ENCODE peak calls at places on chromosomes 16 and 17, in four cellular contexts. D, X, H and E are unnamed samples.

GRCh38 chr16:59783191-59783590 is 1049.1 kb upstream of the GOT2 start:
- DNase-seq in X (no peak), D (no peak), H (no peak), E (no peak)

GRCh38 chr16:65660390-65660789 is 538.5 kb upstream of the CDH11 start:
- DNase-seq in D (no peak), H (no peak), X (no peak), E (no peak)

GRCh38 chr16:2585651-2586081 is 47.8 kb downstream of the PDPK1 start:
- DNase-seq in D (no peak), H (no peak), X (no peak), E (no peak)

GRCh38 chr17:32636593-32637218 is 149.9 kb downstream of the CDK5R1 start:
- DNase-seq in D (no peak), H (no peak), X (no peak), E (no peak)

GRCh38 chr16:19014456-19014855 is 30.7 kb downstream of the TMC7 start:
- DNase-seq in H (no peak), X (peak), D (no peak), E (no peak)

GRCh38 chr16:89506113-89506504 is 2.1 kb upstream of the SPG7 start:
- DNase-seq in X (no peak), D (no peak), H (no peak), E (no peak)

GRCh38 chr17:40283662-40284061 is 4.0 kb upstream of the CDC6 start:
- DNase-seq in X (no peak), D (no peak), H (no peak), E (no peak)

GRCh38 chr16:86924537-86924936 is 346.2 kb downstream of the FOXL1 start:
- DNase-seq in D (no peak), H (no peak), X (no peak), E (no peak)

GRCh38 chr17:47982645-47983440 is 11.9 kb downstream of the CDK5RAP3 start:
- DNase-seq in D (no peak), X (no peak), H (no peak), E (no peak)

GRCh38 chr17:71024172-71024571 is 854.8 kb downstream of the KCNJ2 start:
- DNase-seq in X (no peak), D (no peak), H (no peak), E (peak)

GRCh38 chr17:79706931-79707382 is 23.8 kb upstream of the ENPP7 start:
- DNase-seq in X (no peak), H (no peak), D (no peak), E (no peak)

GRCh38 chr16:70695351-70696070 is 9.7 kb upstream of the MTSS2 start:
- DNase-seq in H (no peak), D (peak), X (peak), E (no peak)

GRCh38 chr16:24568392-24568791 is 29.0 kb downstream of the RBBP6 start:
- DNase-seq in D (no peak), H (no peak), X (no peak), E (no peak)

GRCh38 chr17:4033751-4034251 is 69.6 kb upstream of the ATP2A3 start:
- DNase-seq in X (peak), D (no peak), H (no peak), E (no peak)

GRCh38 chr16:48574148-48574547 is 35.8 kb downstream of the N4BP1 start:
- DNase-seq in D (no peak), H (no peak), X (no peak), E (no peak)

GRCh38 chr17:46819906-46820351 is 1.4 kb upstream of the WNT3 start:
- DNase-seq in X (no peak), H (no peak), D (no peak), E (no peak)

GRCh38 chr17:69575346-69575761 is 160.9 kb downstream of the MAP2K6 start:
- DNase-seq in H (no peak), X (no peak), D (no peak), E (no peak)

GRCh38 chr17:77214743-77215142 is 74.0 kb downstream of the SEC14L1 start:
- DNase-seq in H (no peak), X (peak), D (peak), E (peak)

GRCh38 chr17:38970804-38971203 is 3.6 kb upstream of the FBXO47 start:
- DNase-seq in H (no peak), X (no peak), D (no peak), E (no peak)

GRCh38 chr16:49405123-49405522 is 31.5 kb downstream of the C16orf78 start:
- DNase-seq in X (no peak), D (no peak), H (no peak), E (no peak)

GRCh38 chr17:68035131-68035522 is 408 bp upstream of the KPNA2 start:
- DNase-seq in D (no peak), H (no peak), X (no peak), E (peak)

GRCh38 chr17:67992541-67993152 is 3.6 kb downstream of the C17orf58 start:
- DNase-seq in H (no peak), X (no peak), D (no peak), E (no peak)

GRCh38 chr17:45043268-45043681 is 8.2 kb downstream of the DCAKD start:
- DNase-seq in X (no peak), H (no peak), D (no peak), E (no peak)

GRCh38 chr16:67150058-67150832 is 553 bp downstream of the B3GNT9 start:
- DNase-seq in D (peak), X (no peak), H (no peak), E (no peak)

GRCh38 chr17:38434178-38434665 is 6.0 kb downstream of the ARHGAP23 start:
- DNase-seq in H (no peak), D (no peak), X (no peak), E (no peak)

GRCh38 chr17:82963104-82963950 is 116.1 kb upstream of the METRNL start:
- DNase-seq in X (no peak), H (no peak), D (no peak), E (no peak)

GRCh38 chr16:10552281-10552680 is 28.1 kb downstream of the EMP2 start:
- DNase-seq in H (no peak), D (no peak), X (no peak), E (no peak)

GRCh38 chr16:49767414-49767813 is 88.5 kb downstream of the ZNF423 start:
- DNase-seq in D (no peak), H (no peak), X (no peak), E (no peak)

GRCh38 chr16:26511463-26511862 is 555.3 kb upstream of the C16orf82 start:
- DNase-seq in D (no peak), X (no peak), H (no peak), E (no peak)

GRCh38 chr16:81604960-81605383 is 160.4 kb downstream of the CMIP start:
- DNase-seq in D (no peak), H (no peak), X (no peak), E (no peak)

GRCh38 chr16:74309789-74310781 is 13.5 kb downstream of the PSMD7 start:
- DNase-seq in H (no peak), X (peak), D (peak), E (peak)

GRCh38 chr16:73996624-73997339 is 299.8 kb upstream of the PSMD7 start:
- DNase-seq in H (no peak), X (peak), D (no peak), E (no peak)

GRCh38 chr16:11201498-11202259 is 54.3 kb downstream of the SOCS1 start:
- DNase-seq in D (peak), H (no peak), X (peak), E (no peak)

GRCh38 chr16:69195371-69196029 is 8.5 kb downstream of the SNTB2 start:
- DNase-seq in H (no peak), D (no peak), X (no peak), E (no peak)

GRCh38 chr16:87347932-87348615 is 30.9 kb upstream of the C16orf95 start:
- DNase-seq in H (no peak), D (no peak), X (no peak), E (no peak)

GRCh38 chr16:48446534-48446920 is 61.3 kb upstream of the SIAH1 start:
- DNase-seq in H (no peak), D (no peak), X (no peak), E (no peak)

GRCh38 chr16:57271867-57272495 is 12.5 kb downstream of the PLLP start:
- DNase-seq in D (no peak), H (no peak), X (no peak), E (no peak)
- TF ChIP-seq BHLHE40 in D (no peak), H (no peak), X (no peak), E (no peak)

DNA sequence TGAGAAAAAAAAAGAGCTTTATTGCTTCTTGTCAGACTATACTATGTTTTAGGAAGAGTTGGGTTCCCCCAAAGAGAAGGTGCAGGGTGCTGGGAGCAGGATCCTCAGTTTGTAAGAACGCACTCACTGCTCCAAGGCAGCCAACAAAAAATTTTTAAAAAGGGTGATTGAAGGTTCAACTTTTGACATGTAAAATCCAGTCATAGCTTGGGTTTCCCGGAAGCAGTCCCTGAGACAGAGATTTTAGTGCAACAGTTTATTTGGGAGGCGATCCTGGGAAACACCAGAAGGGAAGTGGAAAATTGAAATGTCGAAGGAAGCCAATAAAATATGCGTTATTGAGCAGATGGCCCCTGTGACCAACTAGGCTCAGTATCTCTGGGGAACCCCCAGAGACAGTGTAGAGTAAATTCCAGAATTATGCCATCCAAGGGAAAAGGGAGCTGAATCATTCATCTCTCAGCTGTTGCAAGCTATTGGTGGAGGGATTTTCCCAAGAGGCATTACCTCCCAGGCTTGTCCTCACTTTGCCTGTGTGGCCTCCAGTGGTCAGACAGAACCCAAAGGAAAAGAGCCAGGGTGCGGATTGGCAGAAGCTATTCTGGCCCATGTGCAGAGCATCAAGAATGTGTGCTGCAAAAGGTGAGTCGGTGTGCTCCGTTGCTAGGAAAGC is 72.8 kb downstream of the HS3ST3B1 start:
- DNase-seq in H (no peak), X (peak), D (no peak), E (no peak)
- TF ChIP-seq FOXM1 in H (no peak), X (no peak), D (no peak), E (no peak)

DNA sequence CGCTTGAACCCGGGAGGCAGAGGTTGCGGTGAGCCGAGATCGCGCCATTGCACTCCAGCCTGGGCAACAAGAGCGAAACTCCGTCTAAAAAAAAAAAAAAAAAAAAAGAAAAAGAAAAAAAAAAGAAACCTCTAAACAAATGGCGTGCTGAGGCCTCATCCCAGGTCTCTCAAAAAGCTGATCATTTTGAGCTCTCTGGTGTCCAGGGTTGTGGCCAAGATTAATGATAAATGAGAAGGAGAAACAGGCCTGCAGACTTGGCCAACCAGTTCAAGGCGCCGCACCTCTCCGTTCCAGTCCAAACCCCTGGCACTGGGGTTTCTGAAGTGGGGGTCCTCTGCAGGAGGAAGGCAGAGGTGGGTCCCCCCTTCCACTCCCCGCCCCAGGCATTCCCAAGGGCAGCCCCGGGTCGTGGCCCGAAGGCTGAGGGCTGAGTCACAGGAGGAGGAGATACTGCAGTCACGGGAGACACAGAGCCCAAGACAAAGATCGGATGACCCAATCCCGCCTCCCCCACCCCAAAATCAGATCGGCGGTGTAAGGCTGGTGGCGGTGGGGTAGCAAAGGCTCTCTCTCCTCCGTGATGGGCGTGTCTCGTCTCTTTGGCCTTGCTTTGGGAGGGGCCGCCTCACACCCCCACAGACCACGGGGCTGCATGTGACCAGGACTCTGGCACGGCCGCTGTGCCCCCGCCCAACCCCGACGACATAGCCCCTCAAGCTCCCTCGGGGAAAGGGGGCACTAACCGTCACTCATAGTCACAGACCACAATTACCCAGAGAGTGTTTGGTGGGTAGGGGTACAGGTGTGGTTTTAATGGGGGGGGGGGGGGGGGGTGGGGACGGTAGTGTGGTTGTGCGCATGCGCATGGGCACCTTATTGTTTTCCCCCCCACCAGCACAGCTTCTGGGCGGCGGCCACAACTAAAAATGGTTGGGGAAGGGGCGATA is 1.1 kb downstream of the VAT1 start:
- DNase-seq in D (peak), X (peak), H (no peak), E (peak)
- TF ChIP-seq BHLHE40 in D (peak), X (peak), H (no peak), E (no peak)

GRCh38 chr17:50206604-50207293 is 5.3 kb upstream of the COL1A1 start:
- DNase-seq in D (peak), H (no peak), X (no peak), E (peak)
- TF ChIP-seq FOXM1 in D (no peak), H (no peak), X (no peak), E (no peak)

GRCh38 chr16:83793179-83793578 is 14.6 kb upstream of the HSBP1 start:
- DNase-seq in H (no peak), X (no peak), D (no peak), E (no peak)

GRCh38 chr16:83792391-83792790 is 15.4 kb upstream of the HSBP1 start:
- DNase-seq in H (no peak), D (no peak), X (no peak), E (no peak)

GRCh38 chr16:83791916-83792315 is 15.9 kb upstream of the HSBP1 start:
- DNase-seq in X (no peak), H (no peak), D (no peak), E (no peak)

GRCh38 chr16:83797013-83797412 is 10.8 kb upstream of the HSBP1 start:
- DNase-seq in H (no peak), X (no peak), D (no peak), E (no peak)

GRCh38 chr16:83794874-83795273 is 12.9 kb upstream of the HSBP1 start:
- DNase-seq in X (no peak), D (no peak), H (no peak), E (no peak)
- TF ChIP-seq BHLHE40 in X (no peak), D (no peak), H (no peak), E (no peak)

GRCh38 chr17:27237890-27238289 is 56.0 kb upstream of the WSB1 start:
- DNase-seq in D (no peak), H (no peak), X (no peak), E (no peak)
- TF ChIP-seq FOXM1 in D (no peak), H (no peak), X (no peak), E (no peak)

DNA sequence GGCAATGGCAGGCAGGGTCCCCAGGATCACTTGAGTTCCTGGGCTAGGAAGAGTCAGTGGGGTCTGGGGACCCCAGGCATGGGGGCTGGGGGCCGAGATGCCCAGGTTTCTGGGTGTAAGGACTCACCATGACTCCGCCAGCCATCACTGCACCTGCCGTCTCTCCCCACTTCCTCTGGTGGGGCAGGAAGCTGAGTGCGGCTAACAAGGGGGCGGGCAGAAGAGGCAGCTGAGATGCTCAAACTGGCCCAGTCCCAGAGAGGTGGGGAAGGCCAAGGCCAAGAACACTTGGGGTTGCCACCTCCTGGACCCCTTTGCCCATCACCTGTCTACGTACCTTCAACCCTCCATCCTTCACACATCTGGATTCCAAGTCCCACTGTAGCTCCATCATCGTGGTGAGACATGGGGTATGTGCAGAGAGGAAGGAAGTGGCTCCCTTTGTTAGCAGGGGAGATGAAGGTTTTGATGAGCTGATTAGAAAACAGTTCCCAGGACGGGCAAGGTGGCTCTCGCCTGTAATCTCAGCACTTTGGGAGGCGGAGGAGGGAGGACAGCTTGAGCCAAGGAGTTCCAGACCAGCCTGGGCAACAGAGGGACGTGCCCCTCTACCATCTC is at the start of gene SEPTIN1:
- DNase-seq in X (no peak), H (peak), D (no peak), E (no peak)
- TF ChIP-seq BHLHE40 in X (no peak), H (peak), D (no peak), E (no peak)

GRCh38 chr17:73069846-73070245 is 22.6 kb downstream of the SLC39A11 start:
- DNase-seq in X (no peak), H (no peak), D (no peak), E (no peak)
- TF ChIP-seq FOXM1 in X (no peak), H (no peak), D (no peak), E (no peak)

DNA sequence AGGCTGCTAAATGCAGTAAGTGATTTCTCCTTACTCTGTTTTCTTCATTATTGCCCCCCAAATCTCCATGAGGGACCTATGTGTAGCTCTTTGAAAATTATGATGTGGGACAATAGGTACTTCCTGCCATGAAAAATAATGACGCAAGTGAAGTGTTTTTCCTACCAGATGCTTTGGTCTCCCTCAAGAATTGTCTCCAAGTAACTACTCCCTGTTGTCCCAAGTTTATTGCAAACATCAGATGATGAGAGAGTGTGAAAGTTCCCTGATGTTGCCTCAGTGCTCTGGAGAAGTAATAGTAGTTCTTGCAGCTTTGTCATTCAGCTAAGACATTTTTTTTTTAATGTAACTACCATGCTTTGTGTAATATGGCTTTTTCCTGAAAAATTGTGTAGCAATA is 20.1 kb downstream of the LPCAT2 start:
- DNase-seq in H (no peak), D (no peak), X (no peak), E (no peak)
- TF ChIP-seq BHLHE40 in H (no peak), D (no peak), X (no peak), E (no peak)

GRCh38 chr17:35374766-35375344 is 1.4 kb upstream of the SLFN11 start:
- DNase-seq in X (no peak), H (peak), D (no peak), E (no peak)

GRCh38 chr17:35376245-35376644 is 2.8 kb upstream of the SLFN11 start:
- DNase-seq in D (no peak), H (no peak), X (no peak), E (no peak)

GRCh38 chr17:35372846-35373531 is 432 bp downstream of the SLFN11 start:
- DNase-seq in H (no peak), D (peak), X (no peak), E (no peak)

GRCh38 chr17:35373532-35373983 is at the start of gene SLFN11:
- DNase-seq in H (peak), X (no peak), D (no peak), E (no peak)

DNA sequence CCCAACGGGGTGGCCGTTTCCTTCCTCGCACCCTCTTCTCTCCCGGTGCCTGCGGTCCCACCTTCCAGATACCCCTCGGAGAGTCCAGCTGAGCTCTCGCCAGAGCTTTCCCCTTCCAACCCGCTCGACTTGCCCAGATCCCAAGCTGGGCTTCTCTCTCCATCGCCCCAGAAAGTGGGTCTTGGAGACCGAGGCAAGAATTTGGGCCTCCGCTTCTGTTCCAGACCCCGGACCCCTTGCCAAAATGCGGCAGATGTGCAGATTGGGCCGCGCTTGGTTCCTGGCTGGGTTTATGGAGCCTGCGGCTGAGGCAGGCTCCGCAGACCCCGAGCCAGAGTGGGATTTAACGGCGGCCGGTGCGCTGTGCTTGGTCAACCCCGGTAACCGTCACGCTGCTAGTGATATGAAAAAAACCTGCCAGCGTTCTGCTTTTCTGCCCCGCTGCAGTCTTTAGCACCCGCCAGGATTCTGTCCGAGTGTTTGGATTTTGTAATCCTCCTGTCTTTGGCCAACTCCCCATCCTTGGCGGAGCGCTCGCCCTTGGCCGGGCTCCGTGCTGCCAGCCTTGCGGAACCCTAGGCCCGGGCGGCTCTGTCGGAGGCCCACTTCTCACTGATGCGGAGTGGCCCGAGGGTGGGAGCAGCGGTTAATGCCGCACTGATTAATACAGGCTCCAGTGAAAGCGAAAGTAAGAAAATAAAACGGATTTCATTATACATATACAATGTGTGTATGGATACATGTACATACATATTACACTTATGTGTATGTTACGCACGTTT is 754 bp upstream of the SLFN11 start:
- DNase-seq in D (no peak), X (no peak), H (no peak), E (no peak)
- TF ChIP-seq FOXM1 in D (no peak), X (no peak), H (no peak), E (no peak)